ENCODE peak calls at places on chromosomes 5 and 9, in eight cellular contexts. Q is thyroid gland, L is tibial nerve, X is esophagus squamous epithelium, F is heart left ventricle, H is endothelial cell of umbilical vein, T is H1, A is GM12892. S is an unnamed sample.

GRCh38 chr5:181241393-181241975 is 2.2 kb downstream of the RACK1 start:
- DNase-seq in Q (no peak), L (no peak), X (no peak), F (no peak), H (peak; percentile 83), T (no peak), A (no peak), S (no peak)

GRCh38 chr5:139684881-139685749 is 37.0 kb downstream of the CXXC5 start:
- DNase-seq in Q (no peak), L (no peak), X (no peak), F (no peak), H (no peak), T (no peak), A (no peak), S (peak; percentile 75)

GRCh38 chr5:153714732-153715287 is 224.3 kb downstream of the GRIA1 start:
- DNase-seq in Q (no peak), L (no peak), X (no peak), F (no peak), H (no peak), T (no peak), A (no peak), S (no peak)

GRCh38 chr5:62306494-62307363 is 723 bp downstream of the KIF2A start:
- DNase-seq in Q (peak; percentile 42), L (no peak), X (no peak), F (no peak), H (peak; percentile 41), T (no peak), A (peak; percentile 20), S (peak; percentile 38)

GRCh38 chr9:36676823-36677521 is 104.3 kb downstream of the MELK start:
- DNase-seq in Q (no peak), L (no peak), X (no peak), F (no peak), H (no peak), T (no peak), A (no peak), S (no peak)

GRCh38 chr9:134559013-134559412 is 82.6 kb upstream of the COL5A1 start:
- DNase-seq in Q (no peak), L (no peak), X (no peak), F (no peak), H (no peak), T (no peak), A (no peak), S (no peak)

GRCh38 chr5:112551437-112552018 is 132.5 kb upstream of the EPB41L4A start:
- DNase-seq in Q (peak; percentile 25), L (no peak), X (no peak), F (no peak), H (peak; percentile 67), T (no peak), A (no peak), S (no peak)

GRCh38 chr5:35963381-35963843 is 25.0 kb upstream of the CAPSL start:
- DNase-seq in Q (no peak), L (no peak), X (no peak), F (no peak), H (no peak), T (peak; percentile 75), A (no peak), S (no peak)

DNA sequence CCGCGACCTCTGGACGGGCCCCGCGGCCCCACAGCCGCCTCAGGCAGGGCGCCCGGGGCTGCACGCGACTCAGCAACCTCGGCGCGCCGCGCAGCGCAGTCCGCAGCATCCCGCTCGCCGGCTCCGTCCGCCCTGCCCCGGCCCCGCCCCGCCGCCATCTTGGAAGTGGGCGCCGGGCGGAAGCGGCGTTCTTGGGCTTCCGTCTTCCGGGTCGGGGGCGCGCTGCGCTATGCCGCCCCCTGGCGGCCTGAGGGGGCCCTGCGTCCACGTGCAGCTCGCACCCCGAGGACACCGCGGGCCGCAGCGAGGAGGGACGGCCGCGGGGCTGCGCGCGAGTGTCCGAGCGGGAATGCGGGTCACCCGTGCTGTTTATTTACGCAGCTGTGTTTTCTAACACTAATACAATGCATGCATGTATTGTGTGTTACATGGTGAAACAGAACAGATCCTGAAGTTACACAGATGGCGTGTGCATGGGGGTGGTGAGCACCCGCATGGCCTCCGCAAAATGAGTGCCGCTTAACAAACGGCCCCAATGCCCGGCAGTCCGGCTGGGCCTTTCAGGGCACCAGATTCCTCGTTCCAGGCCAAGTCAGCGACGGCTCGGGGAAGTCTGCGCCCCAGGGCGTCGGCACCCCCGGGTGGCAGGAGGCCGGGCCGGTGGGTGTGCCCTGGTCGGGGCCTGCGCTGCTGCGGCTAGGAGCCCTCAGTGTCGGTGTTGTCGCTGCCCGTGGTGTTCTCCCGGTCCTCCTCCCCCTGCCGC is at the start of gene DNLZ:
- DNase-seq in Q (peak; percentile 82), L (peak; percentile 76), X (no peak), F (peak; percentile 95), H (peak; percentile 78), T (peak; percentile 92), A (peak; percentile 99), S (peak; percentile 90)
- TF ChIP-seq POLR2A in Q (peak; percentile 62), L (peak; percentile 7), X (peak; percentile 40), F (peak; percentile 58), H (peak; percentile 57), T (peak; percentile 46), A (peak; percentile 80), S (no peak)

GRCh38 chr5:150499437-150499956 is 8.4 kb upstream of the NDST1 start:
- DNase-seq in Q (no peak), L (no peak), X (no peak), F (no peak), H (no peak), T (no peak), A (no peak), S (no peak)

GRCh38 chr5:150500905-150501304 is 7.0 kb upstream of the NDST1 start:
- DNase-seq in Q (no peak), L (no peak), X (no peak), F (no peak), H (no peak), T (no peak), A (no peak), S (no peak)

GRCh38 chr5:150502106-150502505 is 5.8 kb upstream of the NDST1 start:
- DNase-seq in Q (peak; percentile 26), L (no peak), X (no peak), F (no peak), H (no peak), T (no peak), A (no peak), S (no peak)

GRCh38 chr5:150498971-150499370 is 9.0 kb upstream of the NDST1 start:
- DNase-seq in Q (no peak), L (no peak), X (no peak), F (no peak), H (no peak), T (no peak), A (no peak), S (no peak)

GRCh38 chr5:150500328-150500841 is 7.5 kb upstream of the NDST1 start:
- DNase-seq in Q (peak; percentile 62), L (no peak), X (no peak), F (no peak), H (no peak), T (no peak), A (no peak), S (peak; percentile 46)
- TF ChIP-seq POLR2A in Q (no peak), L (no peak), X (no peak), F (no peak), H (no peak), T (no peak), A (no peak), S (no peak)

DNA sequence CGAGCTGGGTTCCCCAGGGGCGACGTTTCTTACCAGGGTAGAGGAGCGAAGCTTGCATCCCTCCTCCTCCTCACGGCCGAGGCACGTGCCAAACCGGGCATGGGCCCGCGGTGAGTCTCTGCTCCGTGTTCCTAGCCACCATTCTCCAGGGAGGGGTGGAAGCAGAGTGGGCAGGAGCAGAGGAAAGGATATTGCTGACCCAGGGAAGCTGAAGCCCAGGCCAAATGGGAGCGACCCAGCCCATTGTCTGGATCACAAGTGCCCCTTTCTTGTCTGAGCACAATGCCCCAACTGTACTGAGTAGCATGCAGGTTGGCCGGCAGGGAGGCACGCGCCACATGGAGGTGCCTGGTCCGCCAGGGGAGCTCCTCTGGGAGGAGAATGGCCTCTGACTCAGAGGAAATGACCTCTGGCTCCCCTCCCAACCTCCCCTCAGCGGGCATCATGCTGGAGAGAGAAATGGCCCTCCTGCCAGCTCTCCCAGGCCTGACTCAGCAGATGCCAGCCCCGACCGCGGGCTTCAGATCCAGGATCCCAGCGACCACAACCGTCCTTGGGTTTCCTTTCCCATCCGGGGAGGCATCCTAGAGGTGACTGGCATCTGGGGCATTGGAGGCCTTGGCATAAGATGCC is 1.1 kb downstream of the PRR7 start:
- DNase-seq in Q (peak; percentile 55), L (no peak), X (no peak), F (peak; percentile 74), H (peak; percentile 67), T (peak; percentile 76), A (no peak), S (peak; percentile 54)
- TF ChIP-seq POLR2A in Q (no peak), L (no peak), X (no peak), F (no peak), H (peak; percentile 44), T (peak; percentile 90), A (no peak), S (no peak)

DNA sequence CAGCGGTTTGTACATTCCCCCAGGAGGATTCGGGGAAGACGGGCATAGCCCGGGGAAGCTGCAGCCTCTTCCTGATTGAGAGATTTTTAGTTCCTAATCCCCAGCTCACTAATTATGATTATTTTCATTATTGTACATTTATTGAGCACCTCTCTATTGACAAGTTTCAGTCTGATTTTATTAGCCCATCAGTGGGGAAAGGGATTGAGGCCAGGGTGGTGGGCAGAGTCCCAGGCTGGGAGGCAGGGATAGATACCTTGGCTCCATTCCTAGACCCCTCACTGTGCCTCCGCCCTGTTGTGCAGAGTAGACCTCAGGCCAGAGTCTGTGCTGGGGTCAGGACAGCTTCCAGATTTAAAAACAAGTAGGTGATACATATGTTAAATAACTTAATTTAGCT is 27.2 kb downstream of the TCOF1 start:
- DNase-seq in Q (no peak), L (no peak), X (no peak), F (no peak), H (no peak), T (no peak), A (no peak), S (no peak)
- TF ChIP-seq POLR2A in Q (no peak), L (no peak), X (no peak), F (no peak), H (no peak), T (no peak), A (no peak), S (no peak)

DNA sequence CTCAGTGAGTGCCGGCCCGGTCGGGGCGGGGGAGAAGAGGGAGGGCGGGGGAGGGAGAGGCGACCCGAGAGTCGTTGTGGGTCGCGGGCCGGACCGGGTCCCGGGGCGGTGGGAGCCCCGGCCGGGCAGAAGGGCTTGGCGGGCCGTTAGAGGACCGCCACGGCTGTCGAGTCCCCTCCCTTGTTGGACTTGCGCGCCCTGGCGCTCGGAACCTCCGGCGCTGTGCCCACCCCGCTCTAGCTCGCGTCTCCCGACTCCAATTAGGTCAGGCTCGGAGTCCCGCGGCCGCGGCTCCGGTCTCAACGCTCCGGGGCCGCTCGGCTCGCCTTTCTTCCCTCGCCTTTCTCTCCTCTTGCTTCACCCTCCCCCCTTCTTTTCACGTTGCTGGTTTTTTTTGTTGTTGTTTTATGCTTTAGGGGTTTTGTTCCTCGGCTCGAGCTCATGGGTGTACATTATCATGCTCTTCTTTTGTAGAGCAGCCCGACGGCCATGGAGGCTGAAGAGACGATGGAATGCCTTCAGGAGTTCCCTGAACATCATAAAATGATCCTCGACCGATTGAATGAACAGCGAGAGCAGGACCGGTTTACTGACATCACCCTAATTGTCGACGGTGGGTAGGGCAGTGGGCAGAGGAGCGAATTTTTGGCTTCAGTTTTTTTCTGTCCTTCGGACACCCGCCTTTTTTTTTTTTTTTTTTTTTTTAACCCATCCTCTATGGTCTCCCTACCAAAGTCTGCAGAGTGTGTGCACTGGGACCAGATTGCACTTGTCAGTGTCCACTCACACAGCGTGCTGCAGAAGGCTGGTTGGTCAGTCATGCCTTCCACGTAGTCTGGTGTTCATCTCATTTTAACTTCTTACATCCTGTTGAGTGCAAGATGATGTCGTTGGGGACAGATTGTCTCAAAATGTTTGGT is 1.1 kb downstream of the ZNF131 start:
- DNase-seq in Q (peak; percentile 38), L (no peak), X (no peak), F (no peak), H (peak; percentile 53), T (peak; percentile 77), A (no peak), S (no peak)
- TF ChIP-seq POLR2A in Q (peak; percentile 38), L (no peak), X (no peak), F (peak; percentile 76), H (no peak), T (peak; percentile 93), A (peak; percentile 18), S (peak; percentile 26)